ENCODE peak calls at places on chromosomes 11 and 22, in four cellular contexts. Q, L, G and T are unnamed samples.

GRCh38 chr11:64763804-64764611 is 4.2 kb upstream of the PYGM start:
- DNase-seq in Q (no peak), L (no peak), G (no peak), T (no peak)

GRCh38 chr22:37212174-37212906 is at the start of gene SSTR3:
- DNase-seq in Q (no peak), L (peak), G (no peak), T (no peak)

GRCh38 chr11:7973011-7973410 is 7.8 kb upstream of the NLRP10 start:
- DNase-seq in Q (no peak), L (no peak), G (no peak), T (no peak)

GRCh38 chr11:18749681-18750319 is 23.8 kb upstream of the IGSF22 start:
- DNase-seq in Q (no peak), L (no peak), G (peak), T (no peak)

GRCh38 chr22:37163618-37164534 is 14.2 kb upstream of the IL2RB start:
- DNase-seq in Q (no peak), L (no peak), G (no peak), T (peak)

GRCh38 chr11:30254307-30255298 is 23.8 kb downstream of the FSHB start:
- DNase-seq in Q (no peak), L (no peak), G (no peak), T (no peak)

GRCh38 chr22:29951675-29952413 is 68.9 kb downstream of the MTMR3 start:
- DNase-seq in Q (peak), L (peak), G (no peak), T (no peak)

GRCh38 chr11:7536102-7536501 is 22.3 kb downstream of the PPFIBP2 start:
- DNase-seq in Q (no peak), L (peak), G (no peak), T (no peak)

GRCh38 chr11:2780850-2781412 is 81.1 kb upstream of the KCNQ1OT1 start:
- DNase-seq in Q (no peak), L (no peak), G (no peak), T (no peak)

DNA sequence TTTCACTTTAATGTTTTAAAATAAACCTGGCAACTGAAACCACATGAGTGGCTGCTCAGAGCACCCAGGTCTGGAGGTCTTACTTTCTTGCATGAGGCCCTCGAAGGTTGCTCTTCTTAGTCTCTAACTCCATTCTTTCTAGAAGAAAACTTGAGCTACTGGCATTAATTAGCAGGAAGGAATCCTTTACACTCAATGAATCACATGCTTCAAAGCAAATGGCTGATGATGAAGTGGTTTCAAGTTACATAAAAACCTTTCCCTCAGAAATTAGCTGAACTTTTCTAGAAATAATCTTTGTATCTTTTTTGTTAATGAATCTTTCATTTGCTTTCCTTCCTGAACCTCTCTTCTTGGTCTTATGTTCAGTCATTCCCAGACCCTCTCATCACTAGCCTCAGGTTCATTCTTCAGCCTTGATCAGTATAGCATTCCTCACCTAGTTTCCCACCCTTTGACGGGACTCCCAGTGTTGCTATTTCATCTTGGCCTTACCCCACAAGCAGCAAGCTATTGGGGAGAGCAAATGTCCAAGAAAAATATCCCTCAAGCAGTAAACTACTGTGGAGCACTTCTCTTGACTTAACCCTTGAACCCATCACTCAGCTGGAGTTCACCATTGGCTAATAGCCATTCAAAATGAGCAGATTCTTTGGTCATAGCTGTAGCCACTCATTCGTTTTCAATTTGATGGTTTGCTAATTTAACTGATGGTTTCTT is 75.1 kb downstream of the INSC start:
- DNase-seq in Q (no peak), L (no peak), G (no peak), T (no peak)
- H3K4me2 ChIP-seq in Q (no peak), L (no peak), G (no peak), T (no peak)

GRCh38 chr11:125085301-125086081 is 22.4 kb downstream of the SLC37A2 start:
- DNase-seq in Q (no peak), L (no peak), G (no peak), T (no peak)
- TF ChIP-seq ZNF274 in Q (no peak), L (no peak), G (no peak), T (no peak)

GRCh38 chr11:106594751-106595351 is 423.4 kb downstream of the GUCY1A2 start:
- DNase-seq in Q (no peak), L (no peak), G (no peak), T (no peak)
- TF ChIP-seq RAD21 in Q (no peak), L (no peak), G (no peak), T (no peak)

DNA sequence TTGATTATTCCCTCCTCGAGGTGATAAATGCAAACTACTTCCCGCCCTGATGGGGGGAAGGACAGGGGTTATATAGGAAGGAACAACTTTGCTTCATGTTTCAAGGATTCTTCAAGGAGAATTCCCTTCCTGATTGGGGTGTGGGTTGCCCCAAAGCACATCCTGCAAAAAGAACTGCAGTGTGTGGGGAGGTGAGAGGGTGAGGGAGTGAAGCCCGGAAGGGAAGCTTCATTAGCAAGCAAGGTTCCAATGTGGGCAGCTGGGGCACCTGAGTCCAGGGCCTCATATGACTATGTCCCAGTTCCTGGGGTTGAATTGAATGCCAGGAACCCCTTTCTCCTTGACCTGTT is 326.0 kb downstream of the MN1 start:
- DNase-seq in Q (no peak), L (no peak), G (no peak), T (no peak)
- H3K4me2 ChIP-seq in Q (peak), L (no peak), G (no peak), T (no peak)

GRCh38 chr11:120548682-120549209 is 37.2 kb downstream of the GRIK4 start:
- DNase-seq in Q (no peak), L (no peak), G (no peak), T (no peak)
- TF ChIP-seq ZNF274 in Q (no peak), L (no peak), G (no peak), T (no peak)

GRCh38 chr11:9664276-9665171 is 647 bp downstream of the SWAP70 start:
- DNase-seq in Q (no peak), L (no peak), G (peak), T (no peak)
- TF ChIP-seq RAD21 in Q (no peak), L (no peak), G (no peak), T (no peak)

DNA sequence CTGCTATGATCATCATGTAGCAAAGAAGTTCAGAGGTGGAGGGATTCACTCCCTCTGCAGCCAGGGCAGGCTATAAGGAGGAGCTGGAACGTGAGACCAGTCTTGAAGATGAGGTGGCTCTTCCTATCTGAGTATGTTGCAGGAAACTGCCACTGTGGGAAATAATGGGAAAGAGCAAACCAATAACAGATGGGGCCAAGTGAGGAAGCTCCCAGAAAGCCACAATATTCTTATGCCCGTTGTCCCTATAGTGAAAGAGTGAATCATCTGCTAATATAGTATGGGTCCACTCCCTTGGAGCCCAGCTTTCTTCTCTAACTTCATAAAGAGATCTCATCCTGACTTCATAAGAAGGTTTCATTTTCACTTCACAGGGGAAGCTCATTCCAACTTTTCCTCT is 206.4 kb downstream of the BLID start:
- DNase-seq in Q (no peak), L (no peak), G (no peak), T (no peak)
- H3K4me2 ChIP-seq in Q (no peak), L (no peak), G (no peak), T (no peak)

DNA sequence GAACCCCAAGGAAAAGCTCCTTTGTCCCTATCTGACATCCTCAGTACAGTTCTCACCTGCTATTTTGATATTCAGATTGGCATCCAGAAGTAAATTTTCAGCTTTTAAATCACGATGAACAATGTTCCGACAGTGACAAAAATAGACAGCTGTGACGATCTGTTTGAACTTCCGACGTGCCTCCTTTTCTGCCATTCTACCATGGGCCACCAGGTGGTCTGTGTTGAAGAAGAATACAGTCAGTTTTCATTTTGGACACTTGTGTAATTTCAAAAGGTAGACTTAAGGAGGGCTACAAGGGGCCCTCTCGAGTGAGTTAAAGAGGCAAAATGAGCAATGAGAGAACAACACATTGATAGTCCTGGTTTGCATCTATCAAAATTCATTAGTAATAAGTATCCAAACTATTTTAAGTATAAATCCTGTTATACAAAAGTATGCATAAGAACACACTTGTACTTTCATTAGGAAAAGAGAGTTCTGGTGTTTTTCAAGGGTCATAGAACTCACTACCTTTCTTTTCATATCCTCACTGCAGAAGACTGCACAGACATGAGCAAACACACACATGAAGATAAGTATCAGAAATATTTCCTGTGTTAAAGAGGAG is 89.8 kb upstream of the APOA1 start:
- DNase-seq in Q (no peak), L (peak), G (peak), T (no peak)
- TF ChIP-seq ZNF274 in Q (no peak), L (no peak), G (no peak), T (no peak)